ENCODE peak calls at places on chromosomes 4 and X, in four cellular contexts. Q is activated naive CD4-positive, alpha-beta T cell; C is body of pancreas; Y is GF-D8. K is an unnamed sample.

GRCh38 chrX:120111611-120112010 is 4.1 kb downstream of the RHOXF1 start:
- DNase-seq in Q (no peak), C (no peak), Y (no peak), K (no peak)

GRCh38 chrX:120357186-120357585 is 4.7 kb upstream of the ATP1B4 start:
- DNase-seq in Q (no peak), C (no peak), Y (no peak), K (no peak)

GRCh38 chrX:69496143-69496542 is 8.0 kb upstream of the NALF2 start:
- DNase-seq in Q (no peak), C (no peak), Y (no peak), K (peak; percentile 19)

GRCh38 chr4:166422475-166422874 is 549.4 kb downstream of the TLL1 start:
- DNase-seq in Q (no peak), C (no peak), Y (no peak), K (no peak)

GRCh38 chr4:87442889-87443288 is 20.5 kb downstream of the NUDT9 start:
- DNase-seq in Q (no peak), C (no peak), Y (no peak), K (no peak)

GRCh38 chrX:150198776-150199175 is 164.3 kb upstream of the MAMLD1 start:
- DNase-seq in Q (no peak), C (no peak), Y (no peak), K (no peak)

GRCh38 chr4:99507762-99508161 is 3.1 kb upstream of the C4orf17 start:
- DNase-seq in Q (no peak), C (no peak), Y (no peak), K (no peak)

GRCh38 chr4:138035781-138036258 is 206.3 kb downstream of the SLC7A11 start:
- DNase-seq in Q (no peak), C (peak; percentile 14), Y (peak; percentile 12), K (no peak)

GRCh38 chr4:118813561-118813960 is 22.4 kb downstream of the SEC24D start:
- DNase-seq in Q (no peak), C (no peak), Y (no peak), K (no peak)

GRCh38 chr4:84324850-84325249 is 174.2 kb downstream of the NKX6-1 start:
- DNase-seq in Q (no peak), C (no peak), Y (no peak), K (no peak)

GRCh38 chr4:101604976-101605375 is 185.6 kb upstream of the BANK1 start:
- DNase-seq in Q (no peak), C (no peak), Y (no peak), K (no peak)

GRCh38 chr4:147511005-147511660 is 30.2 kb downstream of the EDNRA start:
- DNase-seq in Q (no peak), C (no peak), Y (no peak), K (no peak)

GRCh38 chrX:133608406-133608805 is 193.1 kb upstream of the GPC4 start:
- DNase-seq in Q (no peak), C (no peak), Y (no peak), K (no peak)

GRCh38 chr4:98682719-98683118 is 24.3 kb upstream of the TSPAN5 start:
- DNase-seq in Q (no peak), C (no peak), Y (no peak), K (no peak)

K was measured in thyroid gland.